ENCODE peak calls at places on chromosomes 5 and 9, in six cellular contexts. I is upper lobe of right lung; G is effector memory CD8-positive, alpha-beta T cell; O is AG08396; P is ELF-1; K is kidney. E is an unnamed sample.

GRCh38 chr5:17412760-17413671 is 85.0 kb upstream of the TAF11L2 start:
- DNase-seq in P (no peak), K (no peak), I (no peak), G (no peak), O (no peak), E (no peak)

GRCh38 chr9:109817846-109818472 is 38.0 kb downstream of the PALM2AKAP2 start:
- DNase-seq in P (peak), K (no peak), G (no peak), I (no peak), O (peak), E (peak)

GRCh38 chr9:91690540-91691249 is 259.3 kb downstream of the ROR2 start:
- DNase-seq in G (no peak), K (no peak), I (no peak), P (no peak), O (no peak), E (no peak)

GRCh38 chr5:168603776-168604175 is 24.6 kb upstream of the PANK3 start:
- DNase-seq in I (no peak), G (no peak), P (no peak), O (no peak), K (no peak), E (no peak)

GRCh38 chr5:43484049-43484849 is 584 bp upstream of the TMEM267 start:
- DNase-seq in O (peak), K (peak), P (peak), G (peak), I (peak), E (peak)

GRCh38 chr9:17799383-17799782 is 220.5 kb downstream of the SH3GL2 start:
- DNase-seq in I (no peak), O (no peak), G (no peak), P (no peak), K (no peak), E (no peak)

GRCh38 chr5:77152441-77152840 is 58.0 kb upstream of the PDE8B start:
- DNase-seq in I (no peak), O (no peak), K (no peak), G (no peak), P (no peak), E (no peak)

GRCh38 chr9:78676009-78676408 is 379.1 kb downstream of the PSAT1 start:
- DNase-seq in O (no peak), G (no peak), P (no peak), I (no peak), K (no peak), E (no peak)

GRCh38 chr5:96709152-96709821 is 47.1 kb downstream of the CAST start:
- DNase-seq in O (peak), P (no peak), K (no peak), G (no peak), I (no peak), E (no peak)

GRCh38 chr5:148455055-148455675 is 71.4 kb downstream of the FBXO38 start:
- DNase-seq in G (no peak), O (no peak), I (no peak), P (no peak), K (no peak), E (no peak)

GRCh38 chr5:135069016-135069770 is 35.2 kb upstream of the PITX1 start:
- DNase-seq in G (no peak), P (peak), O (no peak), I (peak), K (peak), E (no peak)

GRCh38 chr9:22817181-22817580 is 370.6 kb downstream of the DMRTA1 start:
- DNase-seq in I (no peak), P (no peak), K (no peak), O (peak), G (no peak), E (no peak)

GRCh38 chr5:129951039-129951438 is 46.8 kb downstream of the CHSY3 start:
- DNase-seq in I (no peak), G (no peak), O (no peak), K (no peak), P (no peak), E (no peak)

GRCh38 chr9:83669067-83669466 is 38.7 kb downstream of the UBQLN1 start:
- DNase-seq in O (peak), I (no peak), P (no peak), G (no peak), K (no peak), E (no peak)

GRCh38 chr5:36657563-36657995 is 51.2 kb downstream of the SLC1A3 start:
- DNase-seq in I (no peak), P (no peak), K (no peak), O (peak), G (no peak), E (peak)

GRCh38 chr9:71112866-71113265 is 8.6 kb downstream of the TRPM3 start:
- DNase-seq in O (no peak), P (no peak), G (no peak), I (no peak), K (no peak), E (no peak)

GRCh38 chr9:14396171-14396570 is 82.2 kb upstream of the NFIB start:
- DNase-seq in I (no peak), K (no peak), G (no peak), O (no peak), P (no peak), E (no peak)

GRCh38 chr5:42242210-42242609 is 181.0 kb upstream of the GHR start:
- DNase-seq in O (no peak), I (no peak), G (no peak), P (no peak), K (no peak), E (no peak)

GRCh38 chr5:181149806-181150733 is 2.7 kb downstream of the OR2V2 start:
- DNase-seq in P (no peak), K (no peak), G (no peak), I (no peak), O (no peak), E (no peak)

GRCh38 chr5:18563853-18564252 is 929.6 kb downstream of the TAF11L14 start:
- DNase-seq in G (no peak), O (no peak), K (no peak), I (no peak), P (peak), E (no peak)

GRCh38 chr5:152332696-152333095 is 72.4 kb downstream of the NMUR2 start:
- DNase-seq in G (no peak), P (no peak), O (no peak), I (no peak), K (no peak), E (no peak)

GRCh38 chr9:97857603-97858392 is 4.8 kb downstream of the FOXE1 start:
- DNase-seq in O (no peak), G (no peak), I (no peak), K (no peak), P (peak), E (no peak)

GRCh38 chr9:124008307-124008854 is 3.2 kb upstream of the LHX2 start:
- DNase-seq in I (no peak), G (no peak), P (peak), K (no peak), O (no peak), E (no peak)

GRCh38 chr5:128764910-128765309 is 200.4 kb upstream of the SLC27A6 start:
- DNase-seq in I (no peak), O (no peak), K (no peak), G (no peak), P (no peak), E (no peak)

GRCh38 chr9:80796662-80797426 is 892.5 kb downstream of the TLE1 start:
- DNase-seq in O (no peak), P (no peak), I (no peak), G (no peak), K (no peak), E (no peak)

GRCh38 chr9:121654497-121655140 is 3.2 kb downstream of the DAB2IP start:
- DNase-seq in O (no peak), I (no peak), G (no peak), P (no peak), K (no peak), E (no peak)

GRCh38 chr5:60295423-60295822 is 401.9 kb upstream of the PDE4D start:
- DNase-seq in O (peak), K (no peak), P (peak), I (no peak), G (no peak), E (peak)

GRCh38 chr5:35920890-35921289 is 17.5 kb downstream of the CAPSL start:
- DNase-seq in O (no peak), P (peak), I (no peak), G (no peak), K (no peak), E (no peak)

GRCh38 chr9:131942076-131942720 is 137.5 kb downstream of the MED27 start:
- DNase-seq in P (no peak), G (no peak), I (no peak), K (no peak), O (no peak), E (no peak)

GRCh38 chr5:161301586-161301985 is 244.9 kb downstream of the GABRB2 start:
- DNase-seq in P (no peak), O (no peak), G (no peak), I (no peak), K (no peak), E (no peak)

GRCh38 chr5:74326571-74327338 is 313.8 kb downstream of the ENC1 start:
- DNase-seq in I (no peak), O (peak), K (no peak), P (peak), G (peak), E (no peak)

GRCh38 chr9:114504341-114505186 is 709 bp downstream of the WHRN start:
- DNase-seq in P (peak), O (peak), I (peak), K (peak), G (peak), E (no peak)

GRCh38 chr5:65862384-65862783 is 64.0 kb upstream of the ERBIN start:
- DNase-seq in O (no peak), K (no peak), I (no peak), G (no peak), P (no peak), E (no peak)

E was measured in testis.